ENCODE peak calls at places on chromosomes 3 and 15, in seven cellular contexts. One of them, this sample, is unnamed.

GRCh38 chr15:38389924-38390542 is 63.9 kb upstream of the FAM98B start:
- DNase-seq in fibroblast of lung: peak
- DNase-seq in uterus: peak
- DNase-seq in CD8-positive, alpha-beta memory T cell: peak
- DNase-seq in iPS DF 6.9: peak
- DNase-seq in lower leg skin: peak
- DNase-seq in choroid plexus epithelial cell: peak
- DNase-seq in this sample: peak

GRCh38 chr3:11651900-11652299 is 8.2 kb upstream of the VGLL4 start:
- DNase-seq in choroid plexus epithelial cell: peak
- DNase-seq in fibroblast of lung: peak
- DNase-seq in uterus: no peak
- DNase-seq in lower leg skin: no peak
- DNase-seq in CD8-positive, alpha-beta memory T cell: peak
- DNase-seq in iPS DF 6.9: no peak
- DNase-seq in this sample: no peak

GRCh38 chr3:13886593-13887129 is 6.8 kb upstream of the WNT7A start:
- DNase-seq in uterus: no peak
- DNase-seq in fibroblast of lung: no peak
- DNase-seq in CD8-positive, alpha-beta memory T cell: no peak
- DNase-seq in lower leg skin: no peak
- DNase-seq in choroid plexus epithelial cell: no peak
- DNase-seq in iPS DF 6.9: no peak
- DNase-seq in this sample: no peak

GRCh38 chr3:71062920-71063767 is 520.4 kb downstream of the FOXP1 start:
- DNase-seq in uterus: no peak
- DNase-seq in CD8-positive, alpha-beta memory T cell: peak
- DNase-seq in fibroblast of lung: peak
- DNase-seq in iPS DF 6.9: no peak
- DNase-seq in lower leg skin: no peak
- DNase-seq in choroid plexus epithelial cell: peak
- DNase-seq in this sample: no peak

GRCh38 chr15:50145451-50145872 is 26.4 kb upstream of the ATP8B4 start:
- DNase-seq in choroid plexus epithelial cell: peak
- DNase-seq in uterus: peak
- DNase-seq in lower leg skin: no peak
- DNase-seq in iPS DF 6.9: peak
- DNase-seq in fibroblast of lung: peak
- DNase-seq in CD8-positive, alpha-beta memory T cell: peak
- DNase-seq in this sample: peak

GRCh38 chr3:32467333-32468070 is 35.1 kb downstream of the CMTM6 start:
- DNase-seq in CD8-positive, alpha-beta memory T cell: peak
- DNase-seq in lower leg skin: peak
- DNase-seq in iPS DF 6.9: peak
- DNase-seq in uterus: peak
- DNase-seq in fibroblast of lung: peak
- DNase-seq in choroid plexus epithelial cell: peak
- DNase-seq in this sample: peak

GRCh38 chr3:160434071-160434470 is 15.5 kb downstream of the TRIM59 start:
- DNase-seq in iPS DF 6.9: no peak
- DNase-seq in lower leg skin: no peak
- DNase-seq in uterus: no peak
- DNase-seq in choroid plexus epithelial cell: peak
- DNase-seq in CD8-positive, alpha-beta memory T cell: no peak
- DNase-seq in fibroblast of lung: peak
- DNase-seq in this sample: no peak

GRCh38 chr15:83959477-83959876 is 276.1 kb upstream of the GOLGA6L4 start:
- DNase-seq in CD8-positive, alpha-beta memory T cell: no peak
- DNase-seq in iPS DF 6.9: no peak
- DNase-seq in choroid plexus epithelial cell: no peak
- DNase-seq in lower leg skin: no peak
- DNase-seq in fibroblast of lung: no peak
- DNase-seq in uterus: no peak
- DNase-seq in this sample: no peak

GRCh38 chr3:50445919-50446318 is 57.5 kb downstream of the CACNA2D2 start:
- DNase-seq in CD8-positive, alpha-beta memory T cell: no peak
- DNase-seq in fibroblast of lung: no peak
- DNase-seq in iPS DF 6.9: no peak
- DNase-seq in uterus: no peak
- DNase-seq in choroid plexus epithelial cell: no peak
- DNase-seq in lower leg skin: no peak
- DNase-seq in this sample: no peak

GRCh38 chr3:177105623-177106022 is 91.7 kb downstream of the TBL1XR1 start:
- DNase-seq in choroid plexus epithelial cell: no peak
- DNase-seq in CD8-positive, alpha-beta memory T cell: no peak
- DNase-seq in fibroblast of lung: no peak
- DNase-seq in iPS DF 6.9: no peak
- DNase-seq in uterus: no peak
- DNase-seq in lower leg skin: no peak
- DNase-seq in this sample: no peak
- H3K4me3 ChIP-seq in choroid plexus epithelial cell: no peak
- H3K4me3 ChIP-seq in CD8-positive, alpha-beta memory T cell: no peak
- H3K4me3 ChIP-seq in fibroblast of lung: no peak
- H3K4me3 ChIP-seq in iPS DF 6.9: no peak
- H3K4me3 ChIP-seq in uterus: no peak
- H3K4me3 ChIP-seq in lower leg skin: no peak
- H3K4me3 ChIP-seq in this sample: no peak

DNA sequence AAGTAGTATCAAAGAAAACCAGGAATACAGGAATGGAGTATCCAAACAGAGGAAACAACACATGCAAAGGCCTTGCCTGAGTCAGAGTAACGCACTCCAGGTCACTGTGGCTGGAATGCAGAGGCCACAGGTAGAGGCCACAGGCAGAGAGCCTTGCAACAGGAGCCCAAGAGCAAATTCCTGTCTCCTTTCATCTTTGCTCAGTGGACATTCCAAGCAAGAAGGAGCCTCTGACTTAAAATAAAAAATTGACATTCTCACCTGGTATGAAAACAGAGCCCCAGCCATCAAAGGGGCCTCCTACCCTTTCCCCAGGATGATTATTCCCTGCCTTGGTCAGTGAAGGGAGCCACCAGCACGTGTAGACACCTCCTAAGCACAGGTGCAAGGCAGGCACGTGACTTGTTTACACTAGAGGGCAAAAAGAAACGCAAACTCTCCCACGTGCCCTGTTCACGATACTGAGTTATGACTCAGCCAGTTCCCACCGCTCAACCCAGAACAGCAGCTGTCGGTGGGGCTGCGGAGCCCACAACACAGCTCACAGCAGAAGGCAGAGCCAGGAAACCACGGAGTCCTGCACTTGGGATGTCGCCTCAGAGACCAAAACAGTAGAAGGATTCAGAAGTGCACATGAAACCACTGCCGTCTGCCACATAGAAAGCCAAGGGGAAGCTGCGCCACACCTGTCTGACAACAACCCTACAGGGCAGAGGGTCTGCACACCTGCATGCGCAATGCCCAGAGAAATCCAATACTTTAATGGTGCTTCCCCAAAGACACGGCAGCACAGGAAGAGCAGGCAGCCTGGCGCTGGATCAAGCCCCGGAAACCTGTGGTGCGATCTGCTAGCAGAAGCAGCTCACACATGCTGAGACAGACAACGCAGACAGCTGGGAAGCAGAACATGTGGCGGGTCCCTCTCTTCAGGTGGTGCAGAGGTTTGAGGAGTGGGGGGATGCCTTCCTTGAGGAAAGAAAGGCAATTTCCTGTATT is 52.1 kb downstream of the ITGB5 start:
- DNase-seq in choroid plexus epithelial cell: peak
- DNase-seq in iPS DF 6.9: no peak
- DNase-seq in uterus: peak
- DNase-seq in CD8-positive, alpha-beta memory T cell: peak
- DNase-seq in fibroblast of lung: peak
- DNase-seq in lower leg skin: peak
- DNase-seq in this sample: no peak
- H3K4me3 ChIP-seq in choroid plexus epithelial cell: peak
- H3K4me3 ChIP-seq in iPS DF 6.9: no peak
- H3K4me3 ChIP-seq in uterus: no peak
- H3K4me3 ChIP-seq in CD8-positive, alpha-beta memory T cell: peak
- H3K4me3 ChIP-seq in fibroblast of lung: no peak
- H3K4me3 ChIP-seq in lower leg skin: no peak
- H3K4me3 ChIP-seq in this sample: no peak

GRCh38 chr3:10162147-10162546 is 2.6 kb upstream of the IRAK2 start:
- DNase-seq in lower leg skin: no peak
- DNase-seq in CD8-positive, alpha-beta memory T cell: no peak
- DNase-seq in fibroblast of lung: no peak
- DNase-seq in uterus: no peak
- DNase-seq in choroid plexus epithelial cell: no peak
- DNase-seq in iPS DF 6.9: no peak
- DNase-seq in this sample: no peak

GRCh38 chr3:10170915-10171478 is 6.3 kb downstream of the IRAK2 start:
- DNase-seq in choroid plexus epithelial cell: no peak
- DNase-seq in uterus: no peak
- DNase-seq in CD8-positive, alpha-beta memory T cell: no peak
- DNase-seq in iPS DF 6.9: no peak
- DNase-seq in fibroblast of lung: no peak
- DNase-seq in lower leg skin: no peak
- DNase-seq in this sample: no peak

GRCh38 chr3:10169000-10169496 is 4.3 kb downstream of the IRAK2 start:
- DNase-seq in iPS DF 6.9: no peak
- DNase-seq in fibroblast of lung: no peak
- DNase-seq in lower leg skin: no peak
- DNase-seq in choroid plexus epithelial cell: no peak
- DNase-seq in uterus: no peak
- DNase-seq in CD8-positive, alpha-beta memory T cell: no peak
- DNase-seq in this sample: no peak

GRCh38 chr3:10164546-10165393 is at the start of gene IRAK2:
- DNase-seq in iPS DF 6.9: no peak
- DNase-seq in CD8-positive, alpha-beta memory T cell: peak
- DNase-seq in fibroblast of lung: peak
- DNase-seq in uterus: peak
- DNase-seq in choroid plexus epithelial cell: peak
- DNase-seq in lower leg skin: peak
- DNase-seq in this sample: peak

DNA sequence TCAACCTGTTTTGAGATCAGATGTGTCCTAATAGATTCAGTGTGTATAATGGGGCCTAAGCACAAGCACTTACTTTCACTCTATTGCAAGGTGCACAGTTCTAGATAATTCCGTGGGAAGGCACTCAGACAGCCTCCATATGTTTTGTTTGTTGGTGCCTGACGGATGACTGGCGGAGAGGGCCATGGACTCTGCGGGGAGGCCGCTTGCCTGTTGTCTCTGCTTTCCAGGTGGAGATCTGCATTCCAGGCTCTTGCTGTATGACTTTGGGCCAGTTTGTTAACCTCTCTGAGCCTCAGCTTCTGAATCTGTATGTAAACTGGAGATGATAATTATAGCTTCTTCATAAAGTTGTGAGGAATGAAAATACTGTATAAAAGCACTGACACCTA is 1.5 kb downstream of the IRAK2 start:
- DNase-seq in iPS DF 6.9: no peak
- DNase-seq in lower leg skin: no peak
- DNase-seq in uterus: no peak
- DNase-seq in choroid plexus epithelial cell: no peak
- DNase-seq in CD8-positive, alpha-beta memory T cell: no peak
- DNase-seq in fibroblast of lung: no peak
- DNase-seq in this sample: no peak
- H3K4me3 ChIP-seq in iPS DF 6.9: no peak
- H3K4me3 ChIP-seq in lower leg skin: no peak
- H3K4me3 ChIP-seq in uterus: no peak
- H3K4me3 ChIP-seq in choroid plexus epithelial cell: no peak
- H3K4me3 ChIP-seq in CD8-positive, alpha-beta memory T cell: no peak
- H3K4me3 ChIP-seq in fibroblast of lung: no peak
- H3K4me3 ChIP-seq in this sample: no peak

DNA sequence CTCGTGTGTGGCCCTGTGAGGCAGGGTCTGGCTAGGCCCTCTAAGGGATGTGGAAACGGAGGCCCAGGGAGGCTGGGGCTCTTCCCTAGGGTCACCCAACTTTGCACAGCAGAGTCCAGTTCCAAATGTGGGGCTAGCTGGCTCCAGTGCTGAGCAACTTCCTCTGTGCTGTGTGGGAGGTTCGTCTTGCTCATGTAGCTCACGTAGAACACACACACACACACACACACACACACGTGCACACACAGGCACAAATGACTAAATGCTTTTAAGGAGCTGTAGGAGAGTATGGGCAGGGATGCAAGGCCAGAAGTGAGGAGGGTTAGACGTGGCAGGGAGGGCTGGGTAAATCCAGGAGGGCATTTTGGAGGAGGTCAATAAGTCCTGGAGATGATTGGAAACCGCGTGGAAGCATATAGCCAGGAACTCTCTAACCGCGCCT is 213.8 kb downstream of the RPLP1 start:
- DNase-seq in choroid plexus epithelial cell: peak
- DNase-seq in uterus: no peak
- DNase-seq in iPS DF 6.9: no peak
- DNase-seq in CD8-positive, alpha-beta memory T cell: no peak
- DNase-seq in fibroblast of lung: peak
- DNase-seq in lower leg skin: no peak
- DNase-seq in this sample: no peak
- H3K4me3 ChIP-seq in choroid plexus epithelial cell: no peak
- H3K4me3 ChIP-seq in uterus: no peak
- H3K4me3 ChIP-seq in iPS DF 6.9: no peak
- H3K4me3 ChIP-seq in CD8-positive, alpha-beta memory T cell: no peak
- H3K4me3 ChIP-seq in fibroblast of lung: no peak
- H3K4me3 ChIP-seq in lower leg skin: no peak
- H3K4me3 ChIP-seq in this sample: no peak

GRCh38 chr3:106714400-106714799 is 662.8 kb upstream of the CCDC54 start:
- DNase-seq in CD8-positive, alpha-beta memory T cell: no peak
- DNase-seq in lower leg skin: no peak
- DNase-seq in fibroblast of lung: no peak
- DNase-seq in choroid plexus epithelial cell: no peak
- DNase-seq in iPS DF 6.9: no peak
- DNase-seq in uterus: no peak
- DNase-seq in this sample: no peak

GRCh38 chr3:106720510-106720909 is 656.7 kb upstream of the CCDC54 start:
- DNase-seq in uterus: no peak
- DNase-seq in CD8-positive, alpha-beta memory T cell: no peak
- DNase-seq in choroid plexus epithelial cell: no peak
- DNase-seq in fibroblast of lung: no peak
- DNase-seq in lower leg skin: no peak
- DNase-seq in iPS DF 6.9: no peak
- DNase-seq in this sample: no peak

GRCh38 chr3:106717178-106717780 is 660.0 kb upstream of the CCDC54 start:
- DNase-seq in choroid plexus epithelial cell: no peak
- DNase-seq in fibroblast of lung: no peak
- DNase-seq in iPS DF 6.9: no peak
- DNase-seq in CD8-positive, alpha-beta memory T cell: no peak
- DNase-seq in lower leg skin: no peak
- DNase-seq in uterus: no peak
- DNase-seq in this sample: no peak

DNA sequence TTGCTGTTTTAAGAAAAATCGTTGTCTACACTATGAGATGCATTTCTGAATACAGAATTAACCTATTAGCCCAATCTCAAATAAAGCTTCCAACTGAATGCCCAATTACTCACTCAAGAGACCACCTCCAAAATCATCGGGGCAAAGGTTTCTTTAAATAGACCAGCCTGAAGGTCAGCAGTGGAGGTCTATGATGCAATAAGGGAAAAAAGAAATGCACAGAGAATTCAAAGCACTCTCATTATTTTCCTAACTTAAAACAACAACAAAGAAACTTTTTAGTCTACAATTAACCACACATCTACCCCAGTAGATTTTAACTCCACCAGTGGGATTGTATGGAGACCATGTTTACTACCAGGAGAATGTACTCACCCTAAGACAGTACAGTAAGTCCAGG is 657.7 kb upstream of the CCDC54 start:
- DNase-seq in choroid plexus epithelial cell: no peak
- DNase-seq in uterus: no peak
- DNase-seq in CD8-positive, alpha-beta memory T cell: no peak
- DNase-seq in lower leg skin: no peak
- DNase-seq in fibroblast of lung: peak
- DNase-seq in iPS DF 6.9: no peak
- DNase-seq in this sample: no peak
- H3K4me3 ChIP-seq in choroid plexus epithelial cell: no peak
- H3K4me3 ChIP-seq in uterus: no peak
- H3K4me3 ChIP-seq in CD8-positive, alpha-beta memory T cell: no peak
- H3K4me3 ChIP-seq in lower leg skin: no peak
- H3K4me3 ChIP-seq in fibroblast of lung: no peak
- H3K4me3 ChIP-seq in iPS DF 6.9: no peak
- H3K4me3 ChIP-seq in this sample: no peak

GRCh38 chr3:8504611-8504973 is 3.0 kb downstream of the LMCD1 start:
- DNase-seq in iPS DF 6.9: no peak
- DNase-seq in CD8-positive, alpha-beta memory T cell: no peak
- DNase-seq in choroid plexus epithelial cell: no peak
- DNase-seq in uterus: no peak
- DNase-seq in lower leg skin: no peak
- DNase-seq in fibroblast of lung: no peak
- DNase-seq in this sample: no peak
- H3K4me3 ChIP-seq in iPS DF 6.9: no peak
- H3K4me3 ChIP-seq in CD8-positive, alpha-beta memory T cell: no peak
- H3K4me3 ChIP-seq in choroid plexus epithelial cell: peak
- H3K4me3 ChIP-seq in uterus: no peak
- H3K4me3 ChIP-seq in lower leg skin: no peak
- H3K4me3 ChIP-seq in fibroblast of lung: no peak
- H3K4me3 ChIP-seq in this sample: no peak

This sample was measured in MG63.